ENCODE peak calls at places on chromosomes 5 and 9, in seven cellular contexts. Y is esophagus squamous epithelium, V is AG04450, J is IMR-90, X is heart right ventricle, A is adrenal gland, D is astrocyte of the spinal cord. H is an unnamed sample.

GRCh38 chr9:136697146-136697820 is 10.0 kb upstream of the AGPAT2 start:
- DNase-seq in D (no peak), J (no peak), A (no peak), V (no peak), X (no peak), Y (no peak), H (peak)

GRCh38 chr5:142561486-142562097 is 124.3 kb downstream of the FGF1 start:
- DNase-seq in J (peak), X (no peak), Y (no peak), D (peak), V (no peak), A (no peak), H (peak)

GRCh38 chr5:173954671-173955605 is 34.0 kb upstream of the C5orf47 start:
- DNase-seq in A (no peak), D (peak), V (peak), J (peak), Y (no peak), X (peak), H (peak)

GRCh38 chr9:93861736-93862358 is 93.3 kb downstream of the BARX1 start:
- DNase-seq in A (no peak), J (no peak), D (no peak), X (no peak), V (no peak), Y (no peak), H (no peak)

GRCh38 chr9:69809304-69809863 is 11.2 kb upstream of the CFAP95 start:
- DNase-seq in V (no peak), J (peak), A (no peak), Y (no peak), X (no peak), D (peak), H (peak)

GRCh38 chr5:68746220-68747076 is 347.4 kb upstream of the SLC30A5 start:
- DNase-seq in Y (no peak), X (no peak), D (no peak), J (no peak), A (no peak), V (no peak), H (no peak)

GRCh38 chr5:128627939-128628338 is 89.9 kb upstream of the FBN2 start:
- DNase-seq in A (no peak), J (no peak), Y (no peak), X (no peak), D (no peak), V (no peak), H (no peak)

GRCh38 chr5:146073239-146073900 is 32.0 kb downstream of the PLAC8L1 start:
- DNase-seq in D (no peak), V (no peak), A (no peak), Y (no peak), J (no peak), X (no peak), H (no peak)

GRCh38 chr5:149532413-149532812 is 18.8 kb downstream of the CSNK1A1 start:
- DNase-seq in V (no peak), A (no peak), Y (no peak), D (no peak), J (no peak), X (no peak), H (no peak)

GRCh38 chr9:133944746-133945135 is 47.4 kb downstream of the VAV2 start:
- DNase-seq in Y (no peak), V (no peak), D (peak), X (no peak), J (peak), A (peak), H (peak)

GRCh38 chr9:134171316-134172197 is 7.2 kb upstream of the RNU6ATAC start:
- DNase-seq in D (peak), A (peak), X (no peak), J (peak), V (no peak), Y (no peak), H (no peak)

GRCh38 chr9:16721972-16722371 is 148.5 kb downstream of the BNC2 start:
- DNase-seq in X (peak), V (no peak), Y (no peak), J (peak), D (no peak), A (peak), H (peak)

GRCh38 chr5:137075163-137075970 is 423.8 kb downstream of the SPOCK1 start:
- DNase-seq in J (peak), V (no peak), X (peak), Y (no peak), D (no peak), A (peak), H (peak)

GRCh38 chr5:68710514-68710913 is 383.3 kb upstream of the SLC30A5 start:
- DNase-seq in X (no peak), J (no peak), D (no peak), V (no peak), A (no peak), Y (no peak), H (no peak)

GRCh38 chr9:124457079-124457886 is 7.0 kb downstream of the ADGRD2 start:
- DNase-seq in J (no peak), A (no peak), X (no peak), V (no peak), D (no peak), Y (no peak), H (no peak)

GRCh38 chr5:131252824-131253171 is 11.1 kb upstream of the CDC42SE2 start:
- DNase-seq in V (no peak), D (no peak), A (peak), X (peak), Y (peak), J (no peak), H (no peak)

GRCh38 chr9:74887981-74888370 is 255 bp upstream of the TRPM6 start:
- DNase-seq in V (no peak), D (no peak), Y (no peak), X (no peak), A (no peak), J (no peak), H (no peak)

GRCh38 chr5:73373814-73374510 is 74.6 kb downstream of the FOXD1 start:
- DNase-seq in Y (no peak), X (no peak), V (no peak), J (no peak), A (no peak), D (no peak), H (no peak)

GRCh38 chr5:169696621-169697517 is 59.8 kb downstream of the DOCK2 start:
- DNase-seq in Y (no peak), X (no peak), A (no peak), D (no peak), V (no peak), J (peak), H (peak)

GRCh38 chr5:117999939-118000549 is 988.3 kb downstream of the DTWD2 start:
- DNase-seq in J (no peak), Y (no peak), A (no peak), X (no peak), D (no peak), V (no peak), H (no peak)

GRCh38 chr9:106722051-106722753 is 140.8 kb upstream of the ZNF462 start:
- DNase-seq in X (no peak), D (no peak), A (no peak), Y (no peak), V (no peak), J (no peak), H (no peak)

GRCh38 chr9:70297141-70297540 is 38.4 kb downstream of the SMC5 start:
- DNase-seq in A (no peak), V (no peak), Y (no peak), X (no peak), J (peak), D (no peak), H (peak)

GRCh38 chr9:95249986-95250385 is 67.5 kb downstream of the FANCC start:
- DNase-seq in V (no peak), A (no peak), J (no peak), Y (no peak), D (no peak), X (no peak), H (no peak)

GRCh38 chr9:27426717-27427645 is 97.1 kb upstream of the IFNK start:
- DNase-seq in Y (no peak), J (peak), A (no peak), V (no peak), X (no peak), D (peak), H (peak)

GRCh38 chr5:63245271-63245670 is 666.7 kb downstream of the LRRC70 start:
- DNase-seq in A (no peak), X (no peak), V (no peak), D (no peak), Y (no peak), J (no peak), H (peak)

GRCh38 chr9:132032584-132032945 is 47.1 kb downstream of the MED27 start:
- DNase-seq in D (no peak), Y (no peak), A (no peak), X (no peak), V (no peak), J (no peak), H (no peak)

GRCh38 chr5:126777257-126777973 is 479 bp downstream of the LMNB1 start:
- DNase-seq in A (peak), Y (no peak), J (peak), V (peak), D (peak), X (peak), H (peak)

GRCh38 chr9:81103597-81104471 is 585.5 kb downstream of the TLE1 start:
- DNase-seq in Y (no peak), J (no peak), A (no peak), D (peak), V (no peak), X (no peak), H (no peak)

GRCh38 chr5:124661317-124662141 is 84.9 kb downstream of the ZNF608 start:
- DNase-seq in V (peak), Y (no peak), D (peak), X (no peak), J (peak), A (no peak), H (peak)

GRCh38 chr5:120817044-120817985 is 353.2 kb downstream of the PRR16 start:
- DNase-seq in Y (no peak), J (peak), A (no peak), V (no peak), X (no peak), D (peak), H (peak)

GRCh38 chr9:99433555-99433954 is 211.5 kb downstream of the SEC61B start:
- DNase-seq in D (peak), V (no peak), Y (no peak), A (peak), J (peak), X (no peak), H (peak)

DNA sequence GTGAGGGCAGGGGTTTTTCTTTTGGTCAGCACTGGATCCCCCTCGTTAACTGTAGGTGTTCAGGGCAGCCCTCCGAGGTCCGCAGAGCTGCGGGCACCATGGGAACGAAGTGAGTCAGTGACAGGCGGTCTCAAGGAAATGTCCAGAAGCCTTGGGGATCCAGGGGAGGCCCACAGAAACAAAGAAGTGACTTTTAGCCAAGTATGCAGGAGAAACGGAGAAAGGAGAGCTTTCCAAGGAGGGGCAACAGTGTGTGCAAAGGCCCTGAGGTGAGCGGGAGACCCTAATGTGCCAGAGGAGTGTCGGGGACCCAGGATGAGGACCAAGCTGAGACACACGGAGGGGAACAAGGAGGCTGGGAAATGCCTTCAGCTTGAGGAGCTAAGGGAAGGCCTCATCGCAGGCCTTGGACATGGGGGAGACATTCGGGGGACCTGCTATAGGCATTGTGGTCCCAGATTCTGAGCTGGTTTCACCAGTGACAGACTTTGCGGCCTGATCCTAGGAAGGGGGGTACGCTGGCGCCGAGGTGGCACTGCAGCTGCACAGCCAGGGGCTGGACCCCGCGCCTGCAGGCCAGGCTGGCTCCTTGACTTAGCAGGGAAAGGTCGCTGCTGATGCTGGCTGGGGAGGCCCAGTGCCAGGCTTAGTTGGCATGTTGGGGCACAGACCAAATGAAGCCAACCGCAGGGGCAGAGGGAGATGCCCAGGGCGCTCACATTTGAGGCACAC is 3.3 kb downstream of the LTC4S start:
- DNase-seq in D (no peak), V (no peak), X (no peak), A (no peak), J (no peak), Y (no peak), H (no peak)
- H3K4me3 ChIP-seq in D (no peak), V (no peak), X (no peak), A (peak), J (no peak), Y (no peak), H (no peak)

GRCh38 chr9:129320575-129321311 is 142.7 kb upstream of the IER5L start:
- DNase-seq in J (peak), Y (no peak), A (peak), D (peak), V (peak), X (peak), H (peak)
- TF ChIP-seq CTCF in J (peak), Y (no peak), A (no peak), D (no peak), V (peak), X (peak), H (peak)

DNA sequence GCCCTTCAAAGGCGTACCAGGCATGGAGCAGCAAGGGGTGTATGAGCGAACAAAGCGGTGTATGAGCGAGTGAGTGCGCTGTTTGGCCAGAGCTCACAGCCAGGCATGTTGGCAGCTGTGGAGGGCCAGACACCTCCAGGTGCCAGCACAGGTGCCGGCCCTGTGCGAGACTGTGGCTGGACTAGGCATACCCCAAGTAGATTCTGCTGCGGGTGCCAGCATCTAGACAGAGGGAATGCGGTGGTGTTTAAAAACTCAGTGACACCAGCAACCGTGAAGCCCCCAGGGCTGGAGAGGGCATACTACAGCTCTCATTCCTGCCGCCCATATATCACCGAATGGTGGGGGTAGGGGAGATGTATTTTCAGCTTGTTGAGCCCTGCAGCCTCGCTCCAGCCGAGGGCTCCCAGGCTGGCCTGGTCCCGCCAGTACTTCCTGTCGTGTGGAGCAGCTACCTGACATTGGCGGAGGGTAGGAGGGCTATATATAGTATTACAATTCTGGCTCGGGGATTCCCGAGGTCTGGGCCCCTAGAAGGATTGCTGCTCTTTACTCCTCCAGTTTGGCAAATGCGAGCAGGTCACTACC is 1829.6 kb upstream of the NUDT12 start:
- DNase-seq in X (no peak), J (no peak), D (no peak), Y (no peak), A (no peak), V (no peak), H (no peak)
- H3K4me3 ChIP-seq in X (no peak), J (no peak), D (no peak), Y (no peak), A (no peak), V (no peak), H (no peak)

GRCh38 chr5:150562832-150563231 is 54.9 kb downstream of the NDST1 start:
- DNase-seq in A (peak), V (no peak), J (peak), X (no peak), Y (no peak), D (peak), H (peak)
- TF ChIP-seq CTCF in A (peak), V (peak), J (peak), X (peak), Y (peak), D (peak), H (peak)

H was measured in fibroblast of mammary gland.